ENCODE peak calls at places on chromosomes 1 and 21, in ten cellular contexts. O is hepatocyte, K is fibroblast of lung, H is K562, E is left ventricle myocardium inferior, U is RWPE1, J is GM12878, W is ovary, V is body of pancreas, A is foreskin keratinocyte. D is an unnamed sample.

GRCh38 chr1:192363177-192363576 is 46.4 kb downstream of the RGS21 start:
- DNase-seq in K (no peak), U (no peak), A (no peak), O (no peak), W (no peak), H (no peak), V (no peak), E (no peak), J (no peak), D (no peak)

GRCh38 chr1:175318633-175319032 is 126.1 kb upstream of the KIAA0040 start:
- DNase-seq in V (no peak), K (no peak), W (no peak), J (no peak), U (no peak), E (no peak), A (no peak), H (no peak), O (no peak), D (no peak)

GRCh38 chr21:44527983-44528633 is 11.9 kb downstream of the KRTAP10-1 start:
- DNase-seq in H (no peak), J (no peak), W (no peak), K (no peak), O (no peak), V (peak; percentile 5), U (no peak), A (no peak), E (peak; percentile 6), D (peak; percentile 5)

GRCh38 chr21:45363921-45364463 is 41.0 kb upstream of the COL18A1 start:
- DNase-seq in U (peak; percentile 93), A (peak; percentile 91), O (peak; percentile 84), V (peak; percentile 78), K (peak; percentile 100), J (peak; percentile 8), H (peak; percentile 75), W (peak; percentile 92), E (peak; percentile 85), D (no peak)

GRCh38 chr1:151455231-151455630 is 4.1 kb downstream of the POGZ start:
- DNase-seq in A (no peak), U (no peak), O (no peak), E (no peak), V (no peak), W (no peak), J (no peak), K (no peak), H (no peak), D (no peak)

GRCh38 chr21:41095983-41096382 is 72.0 kb upstream of the BACE2 start:
- DNase-seq in V (no peak), O (no peak), H (no peak), A (no peak), J (no peak), W (no peak), U (no peak), K (no peak), E (no peak), D (no peak)

GRCh38 chr1:214702561-214702960 is 99.6 kb downstream of the CENPF start:
- DNase-seq in H (no peak), A (peak; percentile 43), E (no peak), J (no peak), K (peak; percentile 53), W (no peak), V (no peak), U (no peak), O (no peak), D (no peak)

GRCh38 chr21:46153259-46154154 is 1.9 kb downstream of the FTCD start:
- DNase-seq in E (peak; percentile 54), J (no peak), K (no peak), H (peak; percentile 96), O (peak; percentile 82), U (no peak), A (no peak), V (peak; percentile 57), W (peak; percentile 72), D (no peak)

GRCh38 chr21:19321688-19322087 is 918.1 kb upstream of the TMPRSS15 start:
- DNase-seq in H (no peak), E (no peak), V (no peak), K (no peak), J (no peak), U (no peak), A (no peak), O (peak; percentile 8), W (no peak), D (no peak)

GRCh38 chr1:92848201-92848600 is 16.4 kb downstream of the RPL5 start:
- DNase-seq in J (no peak), O (no peak), V (no peak), E (no peak), W (no peak), U (peak; percentile 46), A (peak; percentile 82), K (no peak), H (no peak), D (no peak)

GRCh38 chr1:3515774-3516480 is 61.5 kb downstream of the ARHGEF16 start:
- DNase-seq in U (no peak), V (no peak), K (peak; percentile 66), H (no peak), W (no peak), O (no peak), A (no peak), J (no peak), E (no peak), D (no peak)

GRCh38 chr1:205377355-205377754 is 20.6 kb upstream of the KLHDC8A start:
- DNase-seq in V (no peak), K (no peak), O (no peak), U (no peak), E (no peak), H (no peak), J (no peak), A (no peak), W (no peak), D (no peak)

GRCh38 chr1:217332426-217333065 is 298.3 kb downstream of the GPATCH2 start:
- DNase-seq in O (peak; percentile 32), J (no peak), U (no peak), V (peak; percentile 26), H (no peak), A (peak; percentile 20), E (peak; percentile 16), W (peak; percentile 22), K (peak; percentile 3), D (no peak)

GRCh38 chr1:45490121-45490622 is 791 bp downstream of the TESK2 start:
- DNase-seq in J (no peak), O (no peak), V (no peak), K (peak; percentile 9), A (peak; percentile 48), E (no peak), W (no peak), U (peak; percentile 25), H (no peak), D (no peak)

GRCh38 chr1:11524465-11525150 is 45.7 kb downstream of the DISP3 start:
- DNase-seq in A (no peak), E (no peak), V (no peak), H (no peak), O (no peak), K (no peak), W (no peak), U (no peak), J (no peak), D (peak; percentile 27)

GRCh38 chr1:23394664-23395063 is 25.0 kb upstream of the ZNF436 start:
- DNase-seq in W (peak; percentile 96), J (no peak), K (peak; percentile 93), H (no peak), O (peak; percentile 74), E (peak; percentile 88), U (no peak), V (peak; percentile 69), A (no peak), D (peak; percentile 42)

DNA sequence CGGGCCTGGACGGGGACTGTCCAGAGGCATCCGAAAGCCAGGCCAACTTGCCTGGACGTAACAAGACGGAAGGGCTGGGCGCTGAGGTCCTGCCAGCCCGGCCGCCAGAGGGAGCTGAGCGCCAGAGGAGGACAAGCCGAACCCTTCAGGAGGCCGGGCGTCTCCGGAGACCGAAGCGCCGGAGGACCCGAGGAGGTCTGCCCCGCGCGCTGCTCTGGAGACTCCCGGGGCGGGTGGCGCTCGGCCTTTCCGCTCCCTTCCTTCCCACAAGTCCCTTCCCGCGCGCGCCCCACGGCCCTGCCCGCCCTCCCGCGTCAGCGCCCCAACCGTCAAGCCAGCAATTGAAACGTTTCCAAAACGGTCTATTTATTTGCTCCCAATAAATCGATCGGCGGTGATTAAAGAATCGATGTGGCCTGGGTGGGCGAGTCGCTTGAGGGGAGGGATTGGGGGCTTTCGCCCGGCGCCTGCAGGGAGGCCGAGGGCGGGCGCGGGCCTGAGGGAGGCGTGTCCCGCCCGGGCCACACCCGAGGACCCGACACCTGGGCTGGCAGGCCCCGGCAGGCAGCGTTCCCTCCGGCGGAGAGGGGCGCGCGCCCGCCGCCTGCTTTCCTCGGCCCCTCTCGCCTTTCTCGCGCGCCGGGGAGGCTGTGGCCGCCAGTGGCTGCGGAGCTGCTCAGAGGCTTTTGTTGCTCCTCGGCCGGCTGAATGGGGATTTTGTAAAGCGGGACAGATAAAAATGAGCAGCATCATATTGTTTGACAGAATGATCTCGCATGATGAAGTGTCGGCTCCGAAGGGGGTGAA is 5.2 kb upstream of the FOXD3 start:
- DNase-seq in U (peak; percentile 66), E (peak; percentile 32), A (no peak), H (peak; percentile 83), O (peak; percentile 77), J (no peak), V (peak; percentile 75), K (peak; percentile 27), W (no peak), D (no peak)
- TF ChIP-seq CTCF in U (peak; percentile 68), E (peak; percentile 58), A (peak; percentile 74), H (peak; percentile 72), O (peak; percentile 58), J (peak; percentile 60), V (peak; percentile 58), K (peak; percentile 31), W (no peak), D (no peak)

GRCh38 chr1:153655333-153655732 is 3.2 kb upstream of the SNAPIN start:
- DNase-seq in W (no peak), H (no peak), E (no peak), U (no peak), V (no peak), A (no peak), O (peak; percentile 12), K (no peak), J (no peak), D (no peak)
- H3K27ac ChIP-seq in W (no peak overlapping the region), H (no peak overlapping the region), E (no peak overlapping the region), U (no peak overlapping the region), V (no peak overlapping the region), A (no peak overlapping the region), O (no peak overlapping the region), K (no peak overlapping the region), J (no peak overlapping the region), D (no peak overlapping the region)

GRCh38 chr1:7474786-7475502 is 296.2 kb upstream of the VAMP3 start:
- DNase-seq in U (no peak), O (no peak), K (no peak), J (no peak), A (no peak), W (no peak), H (peak; percentile 41), V (no peak), E (no peak), D (no peak)
- TF ChIP-seq CTCF in U (no peak), O (peak; percentile 4), K (no peak), J (no peak), A (peak; percentile 46), W (no peak), H (peak; percentile 52), V (no peak), E (no peak), D (no peak)

DNA sequence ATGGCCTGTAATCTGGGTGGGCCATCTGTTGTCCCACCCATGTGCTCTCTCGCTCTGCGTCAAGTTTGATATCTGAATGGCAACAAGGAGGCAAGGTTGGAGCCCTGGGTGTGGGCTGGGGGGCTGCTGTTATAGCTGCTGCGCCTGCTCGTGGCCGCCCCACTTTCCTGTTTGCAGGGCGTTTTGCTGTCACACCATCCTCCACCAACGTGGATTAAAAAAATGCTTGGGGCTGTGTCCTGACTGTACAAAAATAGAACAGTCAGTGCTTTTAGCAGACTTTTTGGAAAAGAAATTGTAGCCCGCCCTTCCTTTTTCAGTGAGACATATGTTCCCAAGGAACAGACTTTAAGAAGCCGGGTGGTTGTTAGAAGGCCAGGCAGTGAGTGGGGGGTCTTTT is 25.5 kb downstream of the UMODL1 start:
- DNase-seq in V (no peak), J (no peak), U (no peak), H (no peak), E (no peak), K (no peak), A (no peak), O (no peak), W (no peak), D (no peak)
- H3K27ac ChIP-seq in V (no peak overlapping the region), J (no peak overlapping the region), U (peak overlapping the region; percentile 42), H (no peak overlapping the region), E (peak overlapping the region; percentile 73), K (no peak overlapping the region), A (no peak overlapping the region), O (peak overlapping the region; percentile 85), W (no peak overlapping the region), D (peak overlapping the region; percentile 85)